ENCODE peak calls at places on chromosomes 3 and 15, in ten cellular contexts. D, V, M, C, K, E, X, O, H and I are unnamed samples.

GRCh38 chr3:11705049-11705448 is 61.3 kb upstream of the VGLL4 start:
- DNase-seq in H (no peak), D (no peak), X (peak; percentile 82), E (no peak), M (no peak), K (no peak), O (no peak), C (no peak), V (no peak), I (no peak)

GRCh38 chr3:17088602-17089313 is 204.0 kb downstream of the PLCL2 start:
- DNase-seq in D (no peak), K (no peak), O (peak; percentile 72), C (no peak), M (no peak), H (no peak), X (no peak), V (no peak), E (peak; percentile 24), I (no peak)

GRCh38 chr3:149538371-149538770 is 63.9 kb downstream of the TM4SF4 start:
- DNase-seq in D (no peak), V (no peak), E (no peak), K (no peak), C (no peak), H (no peak), M (no peak), X (no peak), O (no peak), I (no peak)

GRCh38 chr3:185215873-185216586 is 37.8 kb downstream of the EHHADH start:
- DNase-seq in H (no peak), D (no peak), O (no peak), X (peak; percentile 55), V (no peak), K (no peak), E (no peak), M (no peak), C (no peak), I (no peak)

GRCh38 chr15:31501536-31502157 is 175.0 kb downstream of the KLF13 start:
- DNase-seq in V (no peak), K (no peak), O (no peak), C (no peak), M (no peak), H (no peak), E (no peak), D (no peak), X (no peak), I (peak; percentile 2)

GRCh38 chr3:73569246-73569760 is 55.4 kb downstream of the PDZRN3 start:
- DNase-seq in H (no peak), X (no peak), K (no peak), C (no peak), O (no peak), E (no peak), V (no peak), M (no peak), D (no peak), I (no peak)

GRCh38 chr3:108106449-108106848 is 15.6 kb upstream of the CD47 start:
- DNase-seq in V (no peak), E (no peak), O (no peak), C (no peak), X (no peak), M (no peak), D (no peak), K (no peak), H (no peak), I (no peak)

GRCh38 chr3:22942988-22943387 is 260.1 kb upstream of the UBE2E2 start:
- DNase-seq in C (no peak), D (no peak), H (no peak), O (no peak), M (no peak), V (no peak), E (no peak), K (no peak), X (no peak), I (no peak)

GRCh38 chr15:89500397-89501270 is 4.3 kb upstream of the RHCG start:
- DNase-seq in V (no peak), X (no peak), M (no peak), K (no peak), C (no peak), D (no peak), E (no peak), H (peak; percentile 47), O (peak; percentile 40), I (no peak)

GRCh38 chr3:85476891-85477495 is 518.2 kb downstream of the CADM2 start:
- DNase-seq in C (no peak), M (no peak), E (no peak), H (no peak), K (no peak), V (no peak), X (no peak), D (no peak), O (no peak), I (no peak)

DNA sequence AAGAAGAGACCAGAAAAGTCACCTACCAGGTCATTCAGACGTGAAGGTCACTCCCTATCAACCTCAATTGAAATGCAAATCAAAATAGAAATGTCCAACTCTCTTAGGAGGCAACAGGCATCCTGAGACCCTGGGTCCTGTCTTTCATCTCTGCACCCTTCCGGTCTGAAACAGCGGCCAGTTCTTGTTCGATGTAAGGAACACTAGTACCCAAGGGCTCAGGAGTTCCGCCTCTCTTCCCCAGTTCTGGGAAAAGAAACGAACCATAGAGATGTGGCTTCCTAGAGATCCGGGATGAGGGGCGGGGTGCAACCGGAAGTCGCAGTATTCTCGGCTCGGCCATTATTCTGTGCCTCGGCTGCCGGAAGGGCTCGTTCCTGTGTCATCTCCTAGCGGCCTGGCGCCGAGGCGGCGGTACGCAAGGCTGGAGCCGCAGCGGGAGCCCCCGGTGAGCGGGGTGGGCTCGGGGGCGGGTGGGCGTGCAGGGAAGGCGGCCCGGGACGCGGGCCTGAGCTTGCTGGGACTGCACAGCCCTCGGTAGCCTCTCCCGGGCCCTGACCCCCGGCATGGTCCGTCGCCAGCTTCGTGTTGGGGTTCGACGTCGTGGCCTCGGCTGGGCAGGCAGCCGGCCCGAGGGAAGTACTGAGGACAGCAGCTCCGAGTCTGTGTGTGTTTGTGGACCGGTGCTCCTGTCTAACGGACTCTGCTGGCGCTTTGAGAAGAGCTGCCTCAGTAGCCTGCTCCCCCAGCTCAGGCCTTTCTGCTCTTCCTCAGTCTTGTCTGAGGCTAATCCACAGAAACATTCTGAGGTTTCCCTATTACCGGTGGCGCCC is at the start of gene ZNF197:
- DNase-seq in X (peak; percentile 70), O (peak; percentile 91), K (peak; percentile 59), H (peak; percentile 93), E (peak; percentile 87), M (peak; percentile 93), V (peak; percentile 90), D (peak; percentile 92), C (peak; percentile 84), I (peak; percentile 91)
- TF ChIP-seq POLR2A in X (peak; percentile 80), O (no peak), K (peak; percentile 13), H (peak; percentile 30), E (peak; percentile 52), M (no peak), V (peak; percentile 78), D (peak; percentile 43), C (no peak), I (peak; percentile 60)

GRCh38 chr3:4864503-4864902 is 114.7 kb upstream of the BHLHE40 start:
- DNase-seq in O (no peak), V (no peak), X (no peak), D (no peak), C (no peak), K (no peak), H (no peak), M (no peak), E (no peak), I (no peak)

GRCh38 chr3:4862973-4863372 is 116.3 kb upstream of the BHLHE40 start:
- DNase-seq in E (no peak), D (no peak), C (no peak), H (no peak), O (no peak), M (no peak), X (no peak), K (no peak), V (no peak), I (no peak)

GRCh38 chr3:4865714-4866113 is 113.5 kb upstream of the BHLHE40 start:
- DNase-seq in M (no peak), K (no peak), C (no peak), X (no peak), D (no peak), O (no peak), V (no peak), H (no peak), E (no peak), I (no peak)

DNA sequence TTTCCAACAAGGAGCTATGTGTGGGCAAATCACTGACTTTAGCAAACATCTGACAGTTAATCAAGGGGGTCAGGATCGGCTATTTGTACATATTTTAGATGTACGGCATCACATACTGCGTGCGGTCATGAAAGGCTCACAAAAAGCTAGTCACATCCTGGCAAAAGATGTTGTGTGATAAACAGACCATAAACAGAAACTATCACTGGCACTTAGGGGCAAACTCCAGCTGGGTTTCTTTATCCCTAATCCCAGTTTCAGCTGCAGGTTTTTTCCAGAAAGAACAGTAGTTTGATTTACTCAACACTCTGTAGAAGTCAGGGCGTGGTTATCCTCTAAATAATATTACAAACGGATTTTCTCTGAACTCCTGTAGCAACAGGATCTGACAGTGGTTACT is 112.4 kb upstream of the BHLHE40 start:
- DNase-seq in K (no peak), D (no peak), M (no peak), E (peak; percentile 19), V (no peak), C (peak; percentile 26), H (no peak), O (peak; percentile 52), X (peak; percentile 82), I (peak; percentile 36)
- H3K27ac ChIP-seq in K (peak overlapping the region; percentile 77), D (peak overlapping the region; percentile 96), M (peak overlapping the region; percentile 97), E (peak overlapping the region; percentile 99), V (no peak overlapping the region), C (peak overlapping the region; percentile 94), H (peak overlapping the region; percentile 98), O (peak overlapping the region; percentile 95), X (peak overlapping the region; percentile 89), I (peak overlapping the region; percentile 99)

DNA sequence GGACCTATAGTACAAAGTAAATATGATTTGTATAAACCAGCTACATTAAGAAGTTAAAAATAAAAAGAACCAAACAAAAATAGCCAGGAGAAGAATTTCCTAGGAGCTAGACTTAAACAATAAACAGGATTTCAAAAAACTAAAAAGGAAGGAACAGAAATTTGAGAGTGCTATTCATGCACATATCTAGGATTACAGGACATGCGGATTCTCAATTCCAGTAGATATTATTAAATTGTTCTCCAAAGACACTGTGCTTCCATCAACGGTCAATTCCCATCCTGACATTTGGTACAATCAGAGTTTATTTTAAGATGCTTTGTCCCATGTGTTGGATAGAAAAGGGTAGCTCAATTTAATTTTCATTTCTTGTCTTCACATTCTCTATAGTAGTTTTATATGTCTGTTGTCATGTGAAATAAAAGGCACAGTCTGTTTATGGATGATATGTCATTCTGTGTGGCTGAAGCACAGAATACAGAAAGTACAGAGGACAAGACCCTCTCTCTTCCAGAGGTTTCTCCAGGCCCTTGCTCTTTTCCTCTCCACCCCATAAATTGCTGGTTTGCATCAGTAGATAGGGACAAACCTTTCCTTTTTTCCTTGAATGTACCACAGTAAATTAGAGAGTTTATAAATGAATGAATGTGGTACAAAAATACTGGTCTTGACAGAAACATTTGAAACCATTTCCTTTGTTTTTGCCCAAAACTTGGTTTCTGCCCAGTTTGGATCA is 3.5 kb downstream of the PLOD2 start:
- DNase-seq in D (no peak), C (no peak), E (no peak), X (peak; percentile 52), M (no peak), V (no peak), K (no peak), H (no peak), O (no peak), I (no peak)
- H3K4me3 ChIP-seq in D (no peak overlapping the region), C (no peak overlapping the region), E (no peak overlapping the region), X (peak overlapping the region; percentile 94), M (no peak overlapping the region), V (no peak overlapping the region), K (peak overlapping the region; percentile 90), H (no peak overlapping the region), O (no peak overlapping the region), I (no peak overlapping the region)

GRCh38 chr3:188947401-188947982 is 224.3 kb upstream of the TPRG1 start:
- DNase-seq in X (peak; percentile 77), M (peak; percentile 95), D (peak; percentile 88), V (peak; percentile 73), H (peak; percentile 93), O (peak; percentile 87), C (peak; percentile 92), E (peak; percentile 89), K (peak; percentile 75), I (peak; percentile 91)
- TF ChIP-seq POLR2A in X (no peak), M (peak; percentile 32), D (peak; percentile 73), V (peak; percentile 46), H (peak; percentile 79), O (no peak), C (peak; percentile 67), E (peak; percentile 33), K (peak; percentile 38), I (peak; percentile 77)